ENCODE peak calls at places on chromosomes 4 and X, in ten cellular contexts. One of them, this sample, is unnamed.

GRCh38 chrX:66988331-66988730 is 349.5 kb upstream of the EDA2R start:
- DNase-seq in Karpas-422: no peak
- DNase-seq in astrocyte: no peak
- DNase-seq in skeletal muscle cell: no peak
- DNase-seq in AG09309: no peak
- DNase-seq in lower lobe of right lung: no peak
- DNase-seq in mesenchymal stem cell: no peak
- DNase-seq in fibroblast of the aortic adventitia: no peak
- DNase-seq in CD4-positive, alpha-beta memory T cell: no peak
- DNase-seq in A549: no peak
- DNase-seq in this sample: no peak

GRCh38 chrX:113644426-113644825 is 803.8 kb upstream of the AMOT start:
- DNase-seq in CD4-positive, alpha-beta memory T cell: no peak
- DNase-seq in A549: no peak
- DNase-seq in astrocyte: peak
- DNase-seq in mesenchymal stem cell: peak
- DNase-seq in skeletal muscle cell: peak
- DNase-seq in fibroblast of the aortic adventitia: peak
- DNase-seq in Karpas-422: no peak
- DNase-seq in lower lobe of right lung: no peak
- DNase-seq in AG09309: no peak
- DNase-seq in this sample: no peak

GRCh38 chrX:134622056-134622812 is 36.0 kb downstream of the PLAC1 start:
- DNase-seq in astrocyte: peak
- DNase-seq in mesenchymal stem cell: peak
- DNase-seq in lower lobe of right lung: no peak
- DNase-seq in fibroblast of the aortic adventitia: peak
- DNase-seq in Karpas-422: no peak
- DNase-seq in CD4-positive, alpha-beta memory T cell: no peak
- DNase-seq in A549: peak
- DNase-seq in AG09309: peak
- DNase-seq in skeletal muscle cell: peak
- DNase-seq in this sample: peak

GRCh38 chr4:147056951-147057630 is 111.4 kb upstream of the TTC29 start:
- DNase-seq in AG09309: no peak
- DNase-seq in skeletal muscle cell: no peak
- DNase-seq in lower lobe of right lung: no peak
- DNase-seq in fibroblast of the aortic adventitia: peak
- DNase-seq in Karpas-422: no peak
- DNase-seq in A549: no peak
- DNase-seq in astrocyte: peak
- DNase-seq in mesenchymal stem cell: peak
- DNase-seq in CD4-positive, alpha-beta memory T cell: no peak
- DNase-seq in this sample: no peak

GRCh38 chr4:184196730-184197355 is 20.8 kb downstream of the ENPP6 start:
- DNase-seq in A549: no peak
- DNase-seq in lower lobe of right lung: no peak
- DNase-seq in fibroblast of the aortic adventitia: peak
- DNase-seq in CD4-positive, alpha-beta memory T cell: no peak
- DNase-seq in astrocyte: no peak
- DNase-seq in AG09309: no peak
- DNase-seq in Karpas-422: no peak
- DNase-seq in mesenchymal stem cell: no peak
- DNase-seq in skeletal muscle cell: no peak
- DNase-seq in this sample: no peak

GRCh38 chrX:129523076-129524055 is at the start of gene SMARCA1:
- DNase-seq in skeletal muscle cell: no peak
- DNase-seq in AG09309: no peak
- DNase-seq in A549: peak
- DNase-seq in Karpas-422: no peak
- DNase-seq in lower lobe of right lung: peak
- DNase-seq in astrocyte: peak
- DNase-seq in fibroblast of the aortic adventitia: peak
- DNase-seq in mesenchymal stem cell: peak
- DNase-seq in CD4-positive, alpha-beta memory T cell: no peak
- DNase-seq in this sample: no peak

GRCh38 chr4:182876006-182876405 is 41.2 kb downstream of the DCTD start:
- DNase-seq in AG09309: no peak
- DNase-seq in mesenchymal stem cell: no peak
- DNase-seq in A549: no peak
- DNase-seq in fibroblast of the aortic adventitia: no peak
- DNase-seq in lower lobe of right lung: no peak
- DNase-seq in astrocyte: no peak
- DNase-seq in Karpas-422: no peak
- DNase-seq in skeletal muscle cell: no peak
- DNase-seq in CD4-positive, alpha-beta memory T cell: no peak
- DNase-seq in this sample: no peak

GRCh38 chrX:7088968-7089615 is 58.4 kb upstream of the STS start:
- DNase-seq in astrocyte: no peak
- DNase-seq in mesenchymal stem cell: no peak
- DNase-seq in skeletal muscle cell: no peak
- DNase-seq in CD4-positive, alpha-beta memory T cell: peak
- DNase-seq in Karpas-422: peak
- DNase-seq in fibroblast of the aortic adventitia: no peak
- DNase-seq in lower lobe of right lung: no peak
- DNase-seq in A549: no peak
- DNase-seq in AG09309: no peak
- DNase-seq in this sample: peak

GRCh38 chr4:121192500-121192899 is 28.4 kb upstream of the TNIP3 start:
- DNase-seq in astrocyte: no peak
- DNase-seq in Karpas-422: peak
- DNase-seq in CD4-positive, alpha-beta memory T cell: peak
- DNase-seq in fibroblast of the aortic adventitia: peak
- DNase-seq in AG09309: no peak
- DNase-seq in skeletal muscle cell: no peak
- DNase-seq in A549: peak
- DNase-seq in mesenchymal stem cell: peak
- DNase-seq in lower lobe of right lung: no peak
- DNase-seq in this sample: peak

GRCh38 chrX:40772290-40772689 is 36.9 kb upstream of the MED14 start:
- DNase-seq in astrocyte: peak
- DNase-seq in A549: peak
- DNase-seq in Karpas-422: no peak
- DNase-seq in mesenchymal stem cell: peak
- DNase-seq in fibroblast of the aortic adventitia: peak
- DNase-seq in lower lobe of right lung: no peak
- DNase-seq in skeletal muscle cell: no peak
- DNase-seq in AG09309: peak
- DNase-seq in CD4-positive, alpha-beta memory T cell: no peak
- DNase-seq in this sample: no peak

GRCh38 chr4:5711479-5712184 is 631 bp downstream of the EVC start:
- DNase-seq in lower lobe of right lung: peak
- DNase-seq in fibroblast of the aortic adventitia: peak
- DNase-seq in CD4-positive, alpha-beta memory T cell: no peak
- DNase-seq in skeletal muscle cell: peak
- DNase-seq in astrocyte: peak
- DNase-seq in mesenchymal stem cell: peak
- DNase-seq in AG09309: no peak
- DNase-seq in Karpas-422: no peak
- DNase-seq in A549: peak
- DNase-seq in this sample: no peak
- H3K4me3 ChIP-seq in lower lobe of right lung: peak
- H3K4me3 ChIP-seq in fibroblast of the aortic adventitia: peak
- H3K4me3 ChIP-seq in CD4-positive, alpha-beta memory T cell: no peak
- H3K4me3 ChIP-seq in skeletal muscle cell: peak
- H3K4me3 ChIP-seq in astrocyte: peak
- H3K4me3 ChIP-seq in mesenchymal stem cell: peak
- H3K4me3 ChIP-seq in AG09309: peak
- H3K4me3 ChIP-seq in Karpas-422: no peak
- H3K4me3 ChIP-seq in A549: peak
- H3K4me3 ChIP-seq in this sample: no peak

GRCh38 chr4:151485541-151486131 is 76.7 kb downstream of the FHIP1A start:
- DNase-seq in mesenchymal stem cell: no peak
- DNase-seq in AG09309: peak
- DNase-seq in skeletal muscle cell: no peak
- DNase-seq in Karpas-422: no peak
- DNase-seq in CD4-positive, alpha-beta memory T cell: no peak
- DNase-seq in fibroblast of the aortic adventitia: no peak
- DNase-seq in lower lobe of right lung: no peak
- DNase-seq in astrocyte: peak
- DNase-seq in A549: no peak
- DNase-seq in this sample: no peak
- H3K4me3 ChIP-seq in mesenchymal stem cell: no peak
- H3K4me3 ChIP-seq in AG09309: no peak
- H3K4me3 ChIP-seq in skeletal muscle cell: no peak
- H3K4me3 ChIP-seq in Karpas-422: no peak
- H3K4me3 ChIP-seq in CD4-positive, alpha-beta memory T cell: no peak
- H3K4me3 ChIP-seq in fibroblast of the aortic adventitia: no peak
- H3K4me3 ChIP-seq in lower lobe of right lung: no peak
- H3K4me3 ChIP-seq in astrocyte: no peak
- H3K4me3 ChIP-seq in A549: no peak
- H3K4me3 ChIP-seq in this sample: no peak

DNA sequence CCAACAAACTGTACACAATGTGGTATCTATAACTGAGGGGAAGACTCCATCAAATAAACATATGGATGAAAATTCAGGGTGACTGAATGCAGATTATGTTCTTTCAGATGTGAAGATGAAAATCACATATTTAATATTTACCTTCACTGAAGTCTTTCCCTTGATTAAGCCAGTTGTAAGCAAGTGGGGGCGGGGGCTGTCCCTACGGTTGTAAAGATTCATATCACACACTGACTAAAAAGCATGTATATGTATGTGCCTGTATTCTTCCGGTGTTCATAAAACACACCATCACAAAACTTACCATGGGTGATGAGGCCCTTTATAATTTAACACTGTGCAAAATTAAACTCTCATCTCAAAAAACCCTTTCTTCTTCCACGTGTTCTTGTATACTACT is 1.3 kb downstream of the TAB3 start:
- DNase-seq in skeletal muscle cell: no peak
- DNase-seq in Karpas-422: no peak
- DNase-seq in AG09309: no peak
- DNase-seq in mesenchymal stem cell: no peak
- DNase-seq in fibroblast of the aortic adventitia: no peak
- DNase-seq in CD4-positive, alpha-beta memory T cell: peak
- DNase-seq in astrocyte: no peak
- DNase-seq in A549: no peak
- DNase-seq in lower lobe of right lung: no peak
- DNase-seq in this sample: no peak
- H3K4me3 ChIP-seq in skeletal muscle cell: peak
- H3K4me3 ChIP-seq in Karpas-422: peak
- H3K4me3 ChIP-seq in AG09309: no peak
- H3K4me3 ChIP-seq in mesenchymal stem cell: no peak
- H3K4me3 ChIP-seq in fibroblast of the aortic adventitia: peak
- H3K4me3 ChIP-seq in CD4-positive, alpha-beta memory T cell: peak
- H3K4me3 ChIP-seq in astrocyte: peak
- H3K4me3 ChIP-seq in A549: no peak
- H3K4me3 ChIP-seq in lower lobe of right lung: peak
- H3K4me3 ChIP-seq in this sample: no peak

GRCh38 chr4:76426272-76426671 is 5.3 kb upstream of the CCDC158 start:
- DNase-seq in mesenchymal stem cell: no peak
- DNase-seq in CD4-positive, alpha-beta memory T cell: no peak
- DNase-seq in lower lobe of right lung: no peak
- DNase-seq in astrocyte: no peak
- DNase-seq in Karpas-422: no peak
- DNase-seq in AG09309: no peak
- DNase-seq in A549: peak
- DNase-seq in fibroblast of the aortic adventitia: peak
- DNase-seq in skeletal muscle cell: no peak
- DNase-seq in this sample: no peak

GRCh38 chr4:76420901-76421581 is at the start of gene CCDC158:
- DNase-seq in astrocyte: no peak
- DNase-seq in fibroblast of the aortic adventitia: no peak
- DNase-seq in AG09309: no peak
- DNase-seq in Karpas-422: no peak
- DNase-seq in mesenchymal stem cell: no peak
- DNase-seq in CD4-positive, alpha-beta memory T cell: no peak
- DNase-seq in lower lobe of right lung: no peak
- DNase-seq in A549: no peak
- DNase-seq in skeletal muscle cell: no peak
- DNase-seq in this sample: no peak

GRCh38 chr4:76420311-76420710 is 630 bp downstream of the CCDC158 start:
- DNase-seq in astrocyte: no peak
- DNase-seq in AG09309: no peak
- DNase-seq in skeletal muscle cell: no peak
- DNase-seq in Karpas-422: no peak
- DNase-seq in mesenchymal stem cell: no peak
- DNase-seq in CD4-positive, alpha-beta memory T cell: no peak
- DNase-seq in fibroblast of the aortic adventitia: no peak
- DNase-seq in lower lobe of right lung: no peak
- DNase-seq in A549: no peak
- DNase-seq in this sample: no peak
- H3K4me3 ChIP-seq in astrocyte: peak
- H3K4me3 ChIP-seq in AG09309: no peak
- H3K4me3 ChIP-seq in skeletal muscle cell: peak
- H3K4me3 ChIP-seq in Karpas-422: no peak
- H3K4me3 ChIP-seq in mesenchymal stem cell: no peak
- H3K4me3 ChIP-seq in CD4-positive, alpha-beta memory T cell: no peak
- H3K4me3 ChIP-seq in fibroblast of the aortic adventitia: no peak
- H3K4me3 ChIP-seq in lower lobe of right lung: peak
- H3K4me3 ChIP-seq in A549: no peak
- H3K4me3 ChIP-seq in this sample: no peak

This sample was measured in Jurkat, Clone E6-1.